ENCODE peak calls at places on chromosomes 3 and 15, in four cellular contexts. M is CD8-positive, alpha-beta T cell; W is body of pancreas; I is neural progenitor cell. T is an unnamed sample. For H3K9me3 and H3K4me1, the result is how much of the 10 kb centered on the place peaks cover.

GRCh38 chr3:161274691-161275298 is 53.7 kb downstream of the NMD3 start:
- DNase-seq in W (peak), I (peak), M (no peak), T (peak)

GRCh38 chr3:114080201-114080600 is 23.7 kb downstream of the QTRT2 start:
- DNase-seq in I (no peak), M (no peak), W (no peak), T (no peak)

GRCh38 chr3:149393355-149394165 is 16.1 kb upstream of the TM4SF1 start:
- DNase-seq in W (peak), I (peak), M (no peak), T (peak)

GRCh38 chr15:56989411-56989924 is 71.0 kb downstream of the TCF12 start:
- DNase-seq in W (no peak), M (no peak), I (no peak), T (no peak)

GRCh38 chr3:120420360-120420759 is 30.4 kb downstream of the FSTL1 start:
- DNase-seq in M (no peak), W (no peak), I (no peak), T (no peak)

GRCh38 chr3:74217467-74217866 is 397.0 kb downstream of the CNTN3 start:
- DNase-seq in W (no peak), M (no peak), I (no peak), T (no peak)

GRCh38 chr3:4950948-4951347 is 28.3 kb upstream of the BHLHE40 start:
- DNase-seq in I (no peak), M (no peak), W (no peak), T (peak)

GRCh38 chr15:68384451-68385239 is 47.3 kb downstream of the ITGA11 start:
- DNase-seq in W (no peak), M (no peak), I (no peak), T (no peak)

GRCh38 chr15:69357773-69358765 is 56.1 kb upstream of the KIF23 start:
- DNase-seq in M (no peak), W (peak), I (peak), T (no peak)

GRCh38 chr3:113097821-113098516 is 107.2 kb downstream of the GTPBP8 start:
- DNase-seq in W (no peak), I (no peak), M (no peak), T (no peak)

GRCh38 chr15:39140060-39140604 is 440.7 kb upstream of the THBS1 start:
- DNase-seq in I (no peak), M (no peak), W (no peak), T (peak)

GRCh38 chr3:41202834-41203345 is 3.6 kb downstream of the CTNNB1 start:
- DNase-seq in I (peak), M (no peak), W (no peak), T (peak)

GRCh38 chr15:85646538-85647091 is 148.1 kb downstream of the KLHL25 start:
- DNase-seq in I (no peak), W (no peak), M (peak), T (peak)

GRCh38 chr15:64251121-64251520 is 88.3 kb upstream of the PPIB start:
- DNase-seq in M (no peak), W (no peak), I (no peak), T (no peak)

GRCh38 chr3:1092771-1093170 is at the start of gene CNTN6:
- DNase-seq in W (no peak), I (peak), M (no peak), T (no peak)

GRCh38 chr3:150348500-150348899 is 59.6 kb upstream of the TSC22D2 start:
- DNase-seq in M (no peak), I (no peak), W (no peak), T (peak)

GRCh38 chr3:132870596-132870995 is 148.4 kb upstream of the NPHP3 start:
- DNase-seq in M (no peak), W (no peak), I (no peak), T (no peak)

GRCh38 chr3:125055165-125055912 is 458 bp downstream of the HEG1 start:
- DNase-seq in I (no peak), M (no peak), W (no peak), T (no peak)

GRCh38 chr15:64249406-64249805 is 86.6 kb upstream of the PPIB start:
- DNase-seq in I (no peak), W (no peak), M (no peak), T (no peak)

GRCh38 chr3:134535186-134535974 is 49.5 kb downstream of the CEP63 start:
- DNase-seq in M (no peak), W (no peak), I (no peak), T (no peak)

GRCh38 chr3:24141548-24141947 is 196.5 kb downstream of the NR1D2 start:
- DNase-seq in I (no peak), W (no peak), M (no peak), T (no peak)

GRCh38 chr15:70023769-70024491 is 73.8 kb downstream of the TLE3 start:
- DNase-seq in W (peak), I (no peak), M (no peak), T (no peak)

GRCh38 chr3:71504250-71505036 is 79.1 kb downstream of the FOXP1 start:
- DNase-seq in I (no peak), M (no peak), W (no peak), T (no peak)

GRCh38 chr3:24829632-24830229 is 335.1 kb upstream of the THRB start:
- DNase-seq in I (peak), M (no peak), W (peak), T (peak)

GRCh38 chr15:44550256-44550655 is 13.3 kb downstream of the EIF3J start:
- DNase-seq in M (no peak), W (no peak), I (no peak), T (no peak)

GRCh38 chr3:98541695-98542094 is 9.9 kb downstream of the GPR15 start:
- DNase-seq in I (no peak), M (no peak), W (no peak), T (no peak)

GRCh38 chr15:91049378-91050127 is 27.2 kb upstream of the VPS33B start:
- DNase-seq in M (peak), W (peak), I (peak), T (peak)

GRCh38 chr15:37751401-37751800 is 183.0 kb upstream of the TMCO5A start:
- DNase-seq in I (no peak), M (no peak), W (no peak), T (no peak)

GRCh38 chr3:186108106-186108940 is 566 bp downstream of the ETV5 start:
- DNase-seq in W (no peak), M (peak), I (peak), T (no peak)

GRCh38 chr3:535566-536416 is 339.2 kb downstream of the CHL1 start:
- DNase-seq in I (peak), M (no peak), W (peak), T (no peak)

GRCh38 chr3:85252686-85253085 is 293.9 kb downstream of the CADM2 start:
- DNase-seq in W (no peak), I (no peak), M (no peak), T (no peak)
- H3K27ac ChIP-seq in W (no peak), I (no peak), M (no peak), T (no peak)

GRCh38 chr15:27210176-27210575 is 239.2 kb downstream of the GABRG3 start:
- DNase-seq in M (no peak), I (no peak), W (no peak), T (no peak)
- H3K9me3 ChIP-seq in M (under half), I (under half), W (under half), T (under half)

DNA sequence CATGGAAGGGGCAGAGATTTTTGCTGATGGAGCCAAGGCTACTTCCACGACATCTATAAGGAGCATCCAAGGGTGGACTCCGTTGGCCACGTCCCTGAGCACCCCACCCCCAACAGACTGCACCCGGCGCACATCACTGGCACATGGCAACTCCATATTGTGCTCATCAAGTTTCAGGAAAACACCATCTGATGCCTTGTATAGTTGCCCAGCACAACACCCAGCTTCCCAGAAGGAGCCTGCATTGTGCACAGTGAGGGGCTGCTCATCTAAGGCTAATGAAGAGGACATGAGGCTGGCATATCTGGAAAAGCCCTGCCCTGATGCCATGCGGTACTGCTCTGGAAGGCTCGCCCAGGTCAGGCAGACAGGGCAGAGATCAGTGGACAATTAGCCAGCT is 15.0 kb upstream of the CACNA2D2 start:
- DNase-seq in W (no peak), M (no peak), I (no peak), T (no peak)
- H3K4me1 ChIP-seq in W (under half), M (under half), I (half or more), T (under half)

DNA sequence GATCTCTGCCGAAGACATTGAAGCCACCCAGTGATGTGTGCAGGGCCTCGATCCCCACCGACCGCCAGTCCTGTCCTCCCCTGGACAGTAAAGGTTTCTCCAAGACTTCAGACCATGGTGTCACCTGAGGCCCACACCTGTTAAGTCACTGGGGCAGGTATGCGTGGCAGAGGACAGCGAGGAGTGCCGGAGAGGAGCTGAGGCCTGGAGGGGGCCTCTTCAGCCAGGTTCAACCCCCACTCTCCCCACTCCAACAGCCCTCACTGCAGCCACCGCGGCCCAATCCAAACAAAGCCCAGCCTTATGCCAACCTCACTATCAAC is 2.4 kb downstream of the GOLGA8B start:
- DNase-seq in M (no peak), I (no peak), W (no peak), T (no peak)
- H3K27ac ChIP-seq in M (no peak), I (no peak), W (peak), T (no peak)

DNA sequence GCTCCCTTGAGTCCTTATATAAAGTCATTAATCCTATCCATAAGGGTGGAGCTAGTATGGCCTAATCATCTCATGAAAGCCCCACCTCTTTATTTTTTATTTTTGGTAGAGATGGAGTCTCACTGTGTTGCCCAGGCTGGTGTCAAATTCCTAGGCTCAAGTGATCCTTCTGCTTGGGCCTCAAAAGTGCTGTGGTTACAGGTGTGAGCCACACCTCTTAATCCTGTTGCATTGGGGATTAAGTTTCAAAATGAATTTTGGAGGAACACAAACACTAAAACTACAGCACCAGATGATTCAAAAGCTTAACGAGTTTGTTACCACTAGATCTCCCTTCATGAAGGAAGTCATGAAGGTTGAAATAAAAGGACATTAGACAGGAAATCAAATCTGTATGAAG is 27.7 kb downstream of the RAB7A start:
- DNase-seq in I (no peak), W (no peak), M (no peak), T (no peak)
- H3K9me3 ChIP-seq in I (under half), W (under half), M (under half), T (under half)

GRCh38 chr3:46500631-46501377 is 3.0 kb downstream of the RTP3 start:
- DNase-seq in W (no peak), I (no peak), M (no peak), T (no peak)

GRCh38 chr3:46501702-46502101 is 3.9 kb downstream of the RTP3 start:
- DNase-seq in W (no peak), M (no peak), I (no peak), T (no peak)

GRCh38 chr3:46504780-46505179 is 7.0 kb downstream of the RTP3 start:
- DNase-seq in W (no peak), M (no peak), I (no peak), T (no peak)

GRCh38 chr3:46505953-46506352 is 8.2 kb downstream of the RTP3 start:
- DNase-seq in W (no peak), I (no peak), M (no peak), T (no peak)

GRCh38 chr3:46503194-46503924 is 5.6 kb downstream of the RTP3 start:
- DNase-seq in W (no peak), I (no peak), M (no peak), T (no peak)
- H3K4me1 ChIP-seq in W (under half), I (under half), M (under half), T (under half)